ENCODE peak calls at places on chromosomes 16 and 17, in seven cellular contexts. A is AG09309, K is cardiac fibroblast, I is GM12864, R is psoas muscle, H is AG10803, M is fibroblast of pulmonary artery. Z is an unnamed sample.

GRCh38 chr16:3142327-3142726 is 7.5 kb downstream of the ZNF213 start:
- DNase-seq in A (no peak), M (no peak), I (no peak), K (no peak), R (no peak), H (no peak), Z (no peak)

GRCh38 chr16:81708459-81709368 is 70.4 kb upstream of the PLCG2 start:
- DNase-seq in M (no peak), I (no peak), A (no peak), H (no peak), K (no peak), R (no peak), Z (no peak)

GRCh38 chr16:85359147-85359822 is 247.0 kb upstream of the CIBAR2 start:
- DNase-seq in H (peak; percentile 16), A (no peak), K (no peak), M (no peak), I (no peak), R (no peak), Z (peak; percentile 72)

GRCh38 chr17:78120971-78121800 is 7.4 kb downstream of the TMC6 start:
- DNase-seq in A (no peak), H (no peak), I (no peak), M (no peak), K (no peak), R (no peak), Z (no peak)

GRCh38 chr16:74315059-74315458 is 18.4 kb downstream of the PSMD7 start:
- DNase-seq in K (no peak), A (no peak), R (no peak), M (no peak), H (no peak), I (no peak), Z (no peak)

GRCh38 chr17:76002100-76002499 is 1.4 kb downstream of the CDK3 start:
- DNase-seq in I (no peak), K (no peak), R (no peak), M (no peak), A (no peak), H (no peak), Z (no peak)

GRCh38 chr17:17131876-17132275 is 74.3 kb downstream of the PLD6 start:
- DNase-seq in M (no peak), R (peak; percentile 7), I (no peak), K (no peak), H (no peak), A (no peak), Z (no peak)

GRCh38 chr16:19884021-19884485 is 595 bp downstream of the GPRC5B start:
- DNase-seq in K (no peak), A (no peak), M (no peak), I (no peak), R (peak; percentile 27), H (no peak), Z (no peak)

GRCh38 chr16:4610011-4611005 is 4.4 kb downstream of the UBALD1 start:
- DNase-seq in K (no peak), I (no peak), M (no peak), R (no peak), H (no peak), A (no peak), Z (no peak)

GRCh38 chr17:78412403-78412802 is 34.0 kb downstream of the PGS1 start:
- DNase-seq in H (no peak), K (peak; percentile 29), A (no peak), I (no peak), R (peak; percentile 33), M (peak; percentile 36), Z (no peak)

GRCh38 chr16:85683363-85683762 is 5.4 kb downstream of the GINS2 start:
- DNase-seq in R (no peak), K (no peak), H (no peak), I (no peak), A (no peak), M (no peak), Z (no peak)

GRCh38 chr16:71645450-71645849 is 19.5 kb downstream of the MARVELD3 start:
- DNase-seq in A (no peak), H (peak; percentile 13), M (peak; percentile 40), K (peak; percentile 46), I (no peak), R (no peak), Z (peak; percentile 16)

GRCh38 chr16:886084-886543 is 84.7 kb downstream of the LMF1 start:
- DNase-seq in H (no peak), I (no peak), K (no peak), A (no peak), M (peak; percentile 2), R (no peak), Z (no peak)

GRCh38 chr16:79188115-79188779 is 412.3 kb downstream of the MAF start:
- DNase-seq in K (no peak), H (no peak), M (no peak), R (no peak), A (no peak), I (no peak), Z (no peak)

GRCh38 chr17:37273419-37274051 is 102.2 kb upstream of the C17orf78 start:
- DNase-seq in I (no peak), R (no peak), H (peak; percentile 32), M (peak; percentile 69), A (no peak), K (peak; percentile 43), Z (peak; percentile 46)

GRCh38 chr17:17741346-17742023 is 60.2 kb downstream of the RAI1 start:
- DNase-seq in I (no peak), R (no peak), M (peak; percentile 31), K (no peak), A (no peak), H (peak; percentile 47), Z (peak; percentile 49)

GRCh38 chr16:13919330-13919682 is 648 bp upstream of the ERCC4 start:
- DNase-seq in H (peak; percentile 35), I (no peak), K (peak; percentile 69), M (peak; percentile 70), R (no peak), A (no peak), Z (peak; percentile 67)

GRCh38 chr17:79761894-79762570 is 15.9 kb upstream of the CBX2 start:
- DNase-seq in R (no peak), K (no peak), I (no peak), M (no peak), H (no peak), A (no peak), Z (no peak)

GRCh38 chr17:9228408-9229159 is 207.3 kb downstream of the NTN1 start:
- DNase-seq in A (peak; percentile 80), K (peak; percentile 79), I (no peak), H (peak; percentile 98), M (peak; percentile 81), R (no peak), Z (peak; percentile 83)

GRCh38 chr16:87542531-87543102 is 49.8 kb upstream of the ZCCHC14 start:
- DNase-seq in R (no peak), A (no peak), M (no peak), K (no peak), H (no peak), I (no peak), Z (no peak)

GRCh38 chr16:69105501-69106361 is at the start of gene HAS3:
- DNase-seq in H (peak; percentile 54), R (no peak), I (no peak), M (peak; percentile 67), K (peak; percentile 67), A (peak; percentile 24), Z (peak; percentile 66)
- TF ChIP-seq CTCF in H (peak; percentile 48), R (peak; percentile 8), I (peak; percentile 28), M (peak; percentile 35), K (peak; percentile 23), A (peak; percentile 45), Z (peak; percentile 33)

DNA sequence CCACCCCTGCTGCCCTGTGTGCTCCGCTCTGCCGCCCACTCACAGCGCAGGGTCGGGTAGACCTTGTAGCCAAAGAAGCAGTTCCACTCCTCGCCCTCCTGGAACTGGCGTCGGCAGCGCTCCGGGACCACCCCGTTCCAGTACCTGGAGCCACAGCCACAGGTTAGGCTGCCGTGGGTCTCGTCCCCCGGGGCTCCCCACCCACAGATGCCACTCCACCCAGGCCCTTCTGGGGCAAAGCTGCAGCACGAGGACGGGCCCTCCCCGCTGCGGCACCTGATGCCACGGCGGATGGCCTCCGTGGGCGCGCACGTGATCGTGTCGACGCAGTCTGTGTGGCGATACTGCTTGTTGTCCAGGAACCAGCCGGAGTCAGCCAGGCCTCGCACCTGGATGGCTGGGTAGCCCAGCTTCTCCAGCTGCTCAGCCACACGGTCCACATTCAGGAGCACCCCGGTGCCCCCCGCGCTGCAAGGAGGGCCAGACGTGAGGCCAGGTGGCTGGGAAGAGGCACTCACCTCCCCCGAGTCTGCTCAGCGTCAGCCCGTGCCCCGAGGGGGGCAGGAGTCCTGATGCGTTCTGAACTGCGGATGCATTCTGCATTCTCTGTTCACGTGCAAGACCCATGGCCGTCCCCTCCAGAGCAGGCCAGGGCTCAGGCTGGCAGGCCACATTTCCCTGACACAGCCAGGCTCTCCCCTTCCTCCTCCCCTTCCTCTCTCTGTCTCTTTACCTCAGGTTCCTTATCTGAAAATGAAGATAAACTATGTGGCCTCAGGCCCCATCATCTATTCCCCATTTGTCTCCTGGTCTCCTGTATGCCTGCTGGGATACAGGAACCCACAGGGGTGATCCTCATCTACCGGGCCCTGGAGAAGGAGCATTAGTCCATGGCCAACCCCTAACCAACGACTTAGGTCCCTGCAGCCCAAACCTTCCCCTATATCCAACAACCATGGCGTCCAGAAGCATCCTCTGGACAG is 4.1 kb downstream of the NOTUM start:
- DNase-seq in K (no peak), M (no peak), A (no peak), H (no peak), R (no peak), I (no peak), Z (no peak)
- H3K4me3 ChIP-seq in K (no peak overlapping the region), M (no peak overlapping the region), A (no peak overlapping the region), H (no peak overlapping the region), R (no peak overlapping the region), I (no peak overlapping the region), Z (no peak overlapping the region)

GRCh38 chr17:72182256-72182890 is 61.6 kb downstream of the SOX9 start:
- DNase-seq in M (no peak), R (no peak), A (no peak), H (no peak), K (no peak), I (no peak), Z (no peak)
- TF ChIP-seq CTCF in M (no peak), R (no peak), A (no peak), H (no peak), K (no peak), I (no peak), Z (no peak)

GRCh38 chr17:73304971-73305786 is 6.6 kb downstream of the CDC42EP4 start:
- DNase-seq in I (no peak), H (peak; percentile 84), K (peak; percentile 91), A (no peak), R (peak; percentile 72), M (peak; percentile 92), Z (peak; percentile 88)
- H3K4me3 ChIP-seq in I (peak overlapping the region; percentile 30), H (peak overlapping the region; percentile 58), K (peak overlapping the region; percentile 48), A (peak overlapping the region; percentile 39), R (peak overlapping the region; percentile 60), M (peak overlapping the region; percentile 46), Z (peak overlapping the region; percentile 62)

GRCh38 chr16:82761858-82762257 is 135.1 kb downstream of the CDH13 start:
- DNase-seq in M (peak; percentile 48), K (peak; percentile 41), I (no peak), H (no peak), R (no peak), A (no peak), Z (peak; percentile 52)
- TF ChIP-seq CTCF in M (no peak), K (no peak), I (no peak), H (no peak), R (no peak), A (no peak), Z (no peak)

GRCh38 chr16:7227193-7227825 is 105.3 kb upstream of the RBFOX1 start:
- DNase-seq in I (no peak), H (no peak), A (no peak), M (no peak), K (no peak), R (no peak), Z (no peak)
- H3K4me3 ChIP-seq in I (no peak overlapping the region), H (no peak overlapping the region), A (no peak overlapping the region), M (no peak overlapping the region), K (no peak overlapping the region), R (no peak overlapping the region), Z (no peak overlapping the region)

Z was measured in fibroblast of the aortic adventitia.